ENCODE peak calls at places on chromosome 10, in ten cellular contexts. V is T-helper 17 cell, I is esophagus squamous epithelium, L is fibroblast of lung, Y is cardiac muscle cell, Q is SK-N-MC, J is Karpas-422, Z is thoracic aorta, C is PC-3, K is spleen. P is an unnamed sample. For H3K9me3, the result is how much of the 10 kb centered on the place peaks cover.

GRCh38 chr10:26696786-26697162 is 727 bp upstream of the PDSS1 start:
- DNase-seq in V (no peak), Q (no peak), L (no peak), Y (no peak), J (no peak), C (peak), Z (no peak), K (no peak), I (no peak), P (no peak)

GRCh38 chr10:43671659-43672555 is 23.2 kb upstream of the ZNF32 start:
- DNase-seq in C (peak), K (no peak), V (no peak), Y (peak), L (peak), Z (no peak), I (no peak), Q (no peak), J (peak), P (peak)

GRCh38 chr10:93478873-93479272 is 3.3 kb downstream of the MYOF start:
- DNase-seq in L (no peak), V (no peak), I (no peak), K (no peak), Q (no peak), Z (no peak), J (no peak), C (no peak), Y (no peak), P (no peak)

GRCh38 chr10:124649209-124649608 is 95.0 kb downstream of the FAM53B start:
- DNase-seq in Q (no peak), L (no peak), K (peak), Y (no peak), C (no peak), Z (no peak), V (no peak), I (no peak), J (no peak), P (no peak)

GRCh38 chr10:4372601-4373000 is 453.4 kb upstream of the AKR1E2 start:
- DNase-seq in J (no peak), L (peak), C (no peak), Z (no peak), I (no peak), K (no peak), V (no peak), Q (peak), Y (no peak), P (no peak)

GRCh38 chr10:122229678-122230077 is 41.4 kb upstream of the BTBD16 start:
- DNase-seq in Y (no peak), I (no peak), J (no peak), L (no peak), V (no peak), Q (no peak), K (no peak), C (no peak), Z (no peak), P (no peak)

GRCh38 chr10:46092523-46093195 is 46.6 kb upstream of the MSMB start:
- DNase-seq in K (no peak), L (no peak), I (no peak), C (no peak), Y (no peak), Q (no peak), J (no peak), Z (no peak), V (no peak), P (no peak)

GRCh38 chr10:44895280-44895679 is 15.9 kb upstream of the TMEM72 start:
- DNase-seq in Y (no peak), Q (no peak), V (no peak), J (peak), I (no peak), L (no peak), Z (no peak), C (no peak), K (no peak), P (no peak)

GRCh38 chr10:63439607-63440006 is 26.2 kb downstream of the JMJD1C start:
- DNase-seq in J (no peak), V (no peak), Z (no peak), C (no peak), Q (no peak), Y (no peak), I (no peak), K (no peak), L (no peak), P (no peak)

GRCh38 chr10:71797533-71798307 is 24.4 kb upstream of the VSIR start:
- DNase-seq in L (no peak), V (no peak), C (no peak), Z (no peak), J (no peak), Q (no peak), K (no peak), Y (no peak), I (no peak), P (no peak)

GRCh38 chr10:484441-484924 is 205.0 kb downstream of the DIP2C start:
- DNase-seq in Q (peak), Z (no peak), V (no peak), J (no peak), I (no peak), L (peak), C (peak), K (peak), Y (peak), P (no peak)

GRCh38 chr10:91582063-91582673 is 50.7 kb downstream of the PPP1R3C start:
- DNase-seq in Q (no peak), I (no peak), C (no peak), J (no peak), K (no peak), L (no peak), Y (peak), Z (no peak), V (no peak), P (no peak)

GRCh38 chr10:178208-178607 is 43.0 kb downstream of the ZMYND11 start:
- DNase-seq in Z (no peak), Y (peak), L (peak), K (no peak), C (peak), V (no peak), J (peak), Q (peak), I (no peak), P (no peak)

GRCh38 chr10:28677889-28678686 is 767 bp downstream of the BAMBI start:
- DNase-seq in C (peak), Y (no peak), L (peak), K (peak), J (no peak), Q (no peak), V (peak), Z (no peak), I (no peak), P (no peak)

GRCh38 chr10:51656467-51656866 is 42.9 kb downstream of the CSTF2T start:
- DNase-seq in V (no peak), L (no peak), Z (no peak), I (no peak), Q (no peak), Y (no peak), J (no peak), K (no peak), C (no peak), P (no peak)

GRCh38 chr10:90274721-90275468 is 573.5 kb downstream of the KIF20B start:
- DNase-seq in Q (no peak), Z (no peak), C (no peak), L (peak), J (no peak), Y (peak), V (no peak), K (no peak), I (no peak), P (no peak)

GRCh38 chr10:98446121-98446655 is 547 bp downstream of the HPS1 start:
- DNase-seq in J (peak), C (no peak), L (peak), Y (peak), K (peak), V (no peak), Q (no peak), I (no peak), Z (no peak), P (no peak)

GRCh38 chr10:77965294-77965693 is 38.7 kb upstream of the DLG5 start:
- DNase-seq in I (no peak), Z (no peak), V (no peak), K (no peak), J (no peak), Y (no peak), L (peak), Q (no peak), C (peak), P (no peak)

GRCh38 chr10:91190876-91191580 is 29.4 kb upstream of the PCGF5 start:
- DNase-seq in C (peak), Y (no peak), J (no peak), V (no peak), L (peak), Q (no peak), I (no peak), K (no peak), Z (no peak), P (no peak)

GRCh38 chr10:96416643-96417042 is 57.8 kb upstream of the OPALIN start:
- DNase-seq in Q (no peak), L (peak), C (peak), K (no peak), Y (no peak), J (no peak), Z (no peak), I (no peak), V (no peak), P (peak)

GRCh38 chr10:46299531-46300366 is 13.0 kb downstream of the ANTXRL start:
- DNase-seq in L (no peak), K (peak), C (no peak), I (no peak), V (no peak), Q (no peak), Z (no peak), J (no peak), Y (peak), P (peak)

GRCh38 chr10:1274098-1274745 is 218.0 kb downstream of the WDR37 start:
- DNase-seq in L (no peak), V (no peak), I (no peak), J (no peak), C (no peak), K (no peak), Z (no peak), Y (no peak), Q (no peak), P (no peak)

GRCh38 chr10:100911472-100911871 is 1.3 kb upstream of the SLF2 start:
- DNase-seq in K (no peak), J (no peak), Z (no peak), C (no peak), V (no peak), I (no peak), L (no peak), Y (no peak), Q (no peak), P (no peak)

GRCh38 chr10:48231699-48232315 is 42.7 kb downstream of the FRMPD2 start:
- DNase-seq in J (no peak), C (peak), K (no peak), Y (no peak), I (no peak), V (no peak), L (no peak), Q (no peak), Z (no peak), P (no peak)

GRCh38 chr10:4353964-4354363 is 472.0 kb upstream of the AKR1E2 start:
- DNase-seq in I (no peak), V (no peak), Y (no peak), C (peak), Z (no peak), J (no peak), Q (no peak), K (no peak), L (peak), P (no peak)

GRCh38 chr10:75428434-75429158 is 2.8 kb upstream of the LRMDA start:
- DNase-seq in K (no peak), Q (no peak), I (no peak), C (peak), L (peak), Y (no peak), J (no peak), V (no peak), Z (no peak), P (no peak)

GRCh38 chr10:46293832-46294640 is 7.2 kb downstream of the ANTXRL start:
- DNase-seq in Q (no peak), L (no peak), V (no peak), Y (no peak), Z (no peak), J (peak), I (no peak), C (peak), K (peak), P (no peak)

GRCh38 chr10:31756131-31757119 is 172.2 kb downstream of the ARHGAP12 start:
- DNase-seq in Y (no peak), Q (no peak), C (no peak), Z (no peak), L (no peak), K (no peak), J (no peak), V (no peak), I (no peak), P (no peak)

GRCh38 chr10:1209355-1209979 is 153.3 kb downstream of the WDR37 start:
- DNase-seq in V (no peak), J (no peak), C (no peak), K (peak), L (no peak), Q (no peak), I (no peak), Z (no peak), Y (no peak), P (no peak)

GRCh38 chr10:117804470-117805011 is 242.2 kb downstream of the RAB11FIP2 start:
- DNase-seq in C (no peak), Q (no peak), Y (no peak), K (no peak), I (no peak), Z (no peak), V (no peak), J (peak), L (no peak), P (no peak)

GRCh38 chr10:132154440-132154839 is 32.3 kb upstream of the DPYSL4 start:
- DNase-seq in Z (no peak), V (no peak), Y (no peak), K (peak), I (no peak), J (no peak), C (no peak), Q (no peak), L (no peak), P (no peak)

GRCh38 chr10:92972066-92972870 is 88.3 kb upstream of the CYP26C1 start:
- DNase-seq in V (no peak), Y (no peak), I (no peak), K (no peak), L (peak), C (peak), J (no peak), Q (no peak), Z (no peak), P (no peak)

GRCh38 chr10:72407471-72407870 is 52.8 kb upstream of the DNAJB12 start:
- DNase-seq in Y (no peak), I (no peak), Q (no peak), Z (no peak), V (no peak), C (no peak), J (peak), L (no peak), K (no peak), P (no peak)

GRCh38 chr10:127000598-127000997 is 95.4 kb downstream of the DOCK1 start:
- DNase-seq in C (no peak), Z (no peak), Q (no peak), L (no peak), K (no peak), I (no peak), J (no peak), V (no peak), Y (no peak), P (no peak)

GRCh38 chr10:32629910-32630309 is 184.0 kb downstream of the CCDC7 start:
- DNase-seq in L (no peak), K (no peak), I (no peak), Z (no peak), V (no peak), J (no peak), C (no peak), Q (no peak), Y (no peak), P (no peak)

DNA sequence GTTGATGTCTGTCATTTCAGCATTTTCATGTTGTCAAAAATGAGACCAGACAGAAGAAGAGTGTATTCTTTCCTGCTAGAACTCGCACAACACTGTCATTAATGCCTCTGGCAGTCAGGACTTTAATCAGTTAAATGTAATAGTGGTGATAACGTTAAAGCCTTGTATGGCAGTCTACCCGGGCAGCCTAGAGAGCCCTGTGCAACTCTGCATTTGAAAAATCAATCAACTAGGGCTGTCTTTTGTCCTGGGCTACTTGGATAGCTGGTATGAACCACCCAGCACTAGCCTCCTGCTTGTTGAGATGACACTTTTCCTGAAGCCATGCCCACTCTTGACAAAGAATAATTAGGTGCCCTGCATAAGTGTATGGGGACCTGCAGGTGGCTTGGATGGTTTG is 19.8 kb downstream of the MGMT start:
- DNase-seq in J (no peak), K (no peak), Y (no peak), Z (no peak), V (no peak), C (no peak), I (no peak), Q (no peak), L (no peak), P (no peak)
- H3K9me3 ChIP-seq in J (under half), K (half or more), Y (under half), Z (under half), V (under half), C (under half), I (under half), Q (under half), L (under half), P (under half)

DNA sequence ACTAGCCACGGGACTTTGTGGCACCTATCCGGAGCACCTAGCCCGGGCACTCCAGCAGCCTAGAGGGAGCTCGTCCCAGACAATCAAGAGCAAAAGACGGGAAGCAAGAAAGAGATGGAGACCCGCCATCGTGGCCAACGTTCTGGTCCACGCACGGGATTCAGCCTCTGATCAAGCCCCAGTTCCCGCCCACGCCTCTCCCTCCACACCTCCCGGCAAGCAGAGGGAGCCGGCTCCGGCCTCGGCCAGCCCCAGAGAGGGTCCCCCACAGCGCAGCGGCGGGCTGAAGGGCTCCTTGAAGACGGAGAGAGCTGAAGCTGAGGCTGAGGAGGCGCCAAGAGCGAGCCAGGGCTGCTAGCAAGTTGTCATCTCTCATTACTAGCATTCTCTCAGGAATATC is 992 bp upstream of the SLC39A12 start:
- DNase-seq in K (no peak), C (no peak), J (no peak), I (no peak), Y (no peak), Z (no peak), Q (no peak), V (no peak), L (no peak), P (no peak)
- H3K9me3 ChIP-seq in K (under half), C (under half), J (under half), I (under half), Y (under half), Z (under half), Q (under half), V (under half), L (under half), P (under half)

GRCh38 chr10:37895674-37896073 is 38.3 kb upstream of the ZNF248 start:
- DNase-seq in V (no peak), K (no peak), Z (no peak), C (no peak), J (no peak), L (no peak), I (no peak), Y (no peak), Q (no peak), P (no peak)
- H3K9me3 ChIP-seq in V (under half), K (under half), Z (under half), C (under half), J (under half), L (under half), I (under half), Y (under half), Q (under half), P (under half)

DNA sequence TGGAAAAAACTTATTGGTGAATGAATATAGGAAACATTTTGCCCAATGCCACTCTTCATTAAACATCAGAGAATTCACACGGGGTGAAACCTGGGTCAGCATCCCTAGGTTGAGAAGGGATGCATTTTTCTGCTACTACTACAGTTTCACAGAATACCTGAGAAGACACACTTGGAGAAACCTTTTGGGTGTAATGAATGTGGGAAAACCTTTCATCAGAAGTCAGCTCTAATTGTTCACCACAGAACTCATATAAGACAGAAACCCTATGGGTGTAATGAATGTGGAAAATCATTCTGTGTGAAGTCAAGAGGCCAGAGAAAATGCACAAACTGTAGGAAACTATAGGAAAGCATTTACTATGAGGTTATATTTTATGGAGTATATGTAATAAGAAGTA is 24.9 kb downstream of the ZNF37A start:
- DNase-seq in C (no peak), L (no peak), Z (no peak), Y (no peak), V (no peak), K (no peak), I (no peak), Q (no peak), J (no peak), P (no peak)
- H3K9me3 ChIP-seq in C (half or more), L (under half), Z (half or more), Y (under half), V (half or more), K (half or more), I (under half), Q (under half), J (half or more), P (half or more)

GRCh38 chr10:133178357-133179127 is 18.5 kb downstream of the KNDC1 start:
- DNase-seq in V (peak), C (no peak), J (no peak), L (no peak), Y (no peak), Q (no peak), Z (no peak), I (no peak), K (peak), P (no peak)
- H3K9me3 ChIP-seq in V (under half), C (under half), J (under half), L (under half), Y (under half), Q (under half), Z (under half), I (under half), K (under half), P (under half)

DNA sequence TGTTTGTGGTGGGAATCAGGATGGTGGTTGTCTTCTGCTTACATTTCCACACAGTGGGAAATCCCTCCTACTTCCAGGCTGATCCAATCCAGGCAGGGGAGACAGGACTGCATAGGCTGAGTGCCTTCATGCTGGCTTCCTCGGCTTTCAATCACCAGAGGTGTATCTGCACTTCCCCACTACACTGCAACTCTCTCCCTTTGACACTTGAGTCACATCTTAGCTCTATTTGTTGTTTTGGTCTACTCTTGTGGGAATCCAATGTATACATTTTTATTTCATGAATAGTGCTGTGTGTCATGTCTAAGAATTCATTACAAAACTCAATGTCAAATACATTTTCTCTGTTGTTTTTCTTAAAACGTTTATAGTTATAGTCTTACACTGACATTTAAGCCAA is 735.6 kb downstream of the XPNPEP1 start:
- DNase-seq in Y (no peak), L (peak), Q (no peak), J (no peak), V (no peak), C (no peak), Z (no peak), I (no peak), K (no peak), P (no peak)
- H3K9me3 ChIP-seq in Y (under half), L (under half), Q (under half), J (under half), V (under half), C (under half), Z (under half), I (under half), K (under half), P (under half)

GRCh38 chr10:113317476-113317875 is 235.4 kb upstream of the HABP2 start:
- DNase-seq in Q (no peak), Y (no peak), K (no peak), L (no peak), I (no peak), C (no peak), V (no peak), Z (no peak), J (no peak), P (no peak)
- H3K9me3 ChIP-seq in Q (under half), Y (under half), K (under half), L (under half), I (under half), C (under half), V (under half), Z (under half), J (under half), P (under half)

GRCh38 chr10:131091682-131092081 is 219.8 kb downstream of the TCERG1L start:
- DNase-seq in V (no peak), Q (no peak), L (no peak), Y (no peak), K (peak), Z (no peak), C (no peak), I (no peak), J (no peak), P (no peak)
- H3K9me3 ChIP-seq in V (under half), Q (under half), L (under half), Y (under half), K (under half), Z (under half), C (under half), I (under half), J (under half), P (under half)

GRCh38 chr10:34024708-34025425 is 690.4 kb upstream of the NRP1 start:
- DNase-seq in Z (no peak), J (no peak), Q (no peak), Y (no peak), V (no peak), I (no peak), C (peak), K (no peak), L (peak), P (no peak)
- H3K9me3 ChIP-seq in Z (under half), J (under half), Q (under half), Y (under half), V (under half), I (under half), C (under half), K (under half), L (under half), P (under half)

P was measured in breast epithelium.